ENCODE peak calls at places on chromosomes 2 and 18, in five cellular contexts. D is choroid plexus epithelial cell, O is astrocyte of the spinal cord, V is mammary epithelial cell, X is ascending aorta. Y is an unnamed sample.

GRCh38 chr2:38013158-38013752 is 62.7 kb downstream of the CYP1B1 start:
- DNase-seq in O (peak), D (peak), X (no peak), V (peak), Y (peak)

GRCh38 chr2:160406591-160407392 is 86.8 kb downstream of the RBMS1 start:
- DNase-seq in V (peak), X (peak), O (peak), D (peak), Y (peak)

GRCh38 chr2:96549967-96550786 is 13.6 kb downstream of the ARID5A start:
- DNase-seq in D (peak), V (no peak), X (peak), O (no peak), Y (peak)

GRCh38 chr2:86807462-86808275 is 17.0 kb upstream of the CD8A start:
- DNase-seq in D (peak), X (no peak), O (peak), V (peak), Y (peak)

GRCh38 chr18:77711096-77711495 is 461.4 kb downstream of the GALR1 start:
- DNase-seq in D (peak), V (no peak), X (no peak), O (no peak), Y (no peak)

GRCh38 chr2:139469985-139470384 is 689.8 kb upstream of the NXPH2 start:
- DNase-seq in D (no peak), O (no peak), X (no peak), V (no peak), Y (no peak)

GRCh38 chr18:56089607-56090258 is 501.7 kb upstream of the TCF4 start:
- DNase-seq in V (no peak), X (no peak), O (no peak), D (no peak), Y (no peak)

GRCh38 chr2:134027980-134028379 is 225.9 kb upstream of the MGAT5 start:
- DNase-seq in V (no peak), O (no peak), D (no peak), X (no peak), Y (peak)

GRCh38 chr2:156826342-156826933 is 390.3 kb downstream of the GPD2 start:
- DNase-seq in X (no peak), D (peak), V (peak), O (peak), Y (peak)

GRCh38 chr2:193556766-193557470 is 1362.2 kb upstream of the TMEFF2 start:
- DNase-seq in X (no peak), O (peak), D (peak), V (no peak), Y (peak)

GRCh38 chr2:238717084-238717483 is 130.8 kb upstream of the TWIST2 start:
- DNase-seq in O (no peak), V (no peak), X (no peak), D (no peak), Y (no peak)

GRCh38 chr2:238326801-238327365 is 6.6 kb downstream of the TRAF3IP1 start:
- DNase-seq in V (no peak), D (no peak), O (no peak), X (peak), Y (no peak)

GRCh38 chr2:60405266-60405665 is 148.2 kb downstream of the BCL11A start:
- DNase-seq in D (no peak), O (no peak), V (no peak), X (no peak), Y (no peak)

GRCh38 chr2:73640537-73640936 is 1.7 kb downstream of the NAT8 start:
- DNase-seq in V (no peak), D (peak), O (no peak), X (no peak), Y (peak)

DNA sequence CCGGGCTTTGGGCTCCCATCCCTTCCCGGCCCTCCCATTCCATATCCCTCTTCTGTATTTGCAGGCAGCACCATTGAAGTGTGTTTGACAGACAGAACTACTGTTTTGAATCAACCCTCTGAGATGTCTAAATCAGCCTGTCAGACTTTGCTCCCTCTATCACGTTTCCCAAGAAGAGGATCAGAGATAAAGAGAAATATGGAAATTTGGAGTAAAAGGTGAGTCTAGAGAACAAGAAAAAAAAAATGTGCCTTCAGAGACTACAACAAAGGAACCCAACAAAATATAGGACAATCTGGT is 133.4 kb upstream of the NCK2 start:
- DNase-seq in D (no peak), X (peak), V (no peak), O (no peak), Y (no peak)
- TF ChIP-seq CTCF in D (no peak), X (no peak), V (no peak), O (no peak), Y (no peak)

GRCh38 chr18:25957017-25957416 is 133.4 kb downstream of the SS18 start:
- DNase-seq in D (no peak), O (no peak), V (no peak), X (no peak), Y (no peak)
- H3K4me3 ChIP-seq in D (no peak), O (no peak), V (no peak), X (no peak), Y (no peak)

GRCh38 chr2:173752152-173752551 is 213.0 kb downstream of the SP3 start:
- DNase-seq in D (peak), X (no peak), V (no peak), O (no peak), Y (peak)
- TF ChIP-seq CTCF in D (peak), X (no peak), V (peak), O (peak), Y (peak)

GRCh38 chr2:226969412-226969811 is 133.6 kb downstream of the RHBDD1 start:
- DNase-seq in V (no peak), O (peak), X (no peak), D (no peak), Y (no peak)
- H3K4me3 ChIP-seq in V (no peak), O (no peak), X (peak), D (no peak), Y (no peak)

GRCh38 chr2:197675711-197676188 is 363 bp upstream of the RFTN2 start:
- DNase-seq in O (peak), D (peak), V (no peak), X (no peak), Y (no peak)
- TF ChIP-seq CTCF in O (no peak), D (no peak), V (no peak), X (no peak), Y (no peak)

DNA sequence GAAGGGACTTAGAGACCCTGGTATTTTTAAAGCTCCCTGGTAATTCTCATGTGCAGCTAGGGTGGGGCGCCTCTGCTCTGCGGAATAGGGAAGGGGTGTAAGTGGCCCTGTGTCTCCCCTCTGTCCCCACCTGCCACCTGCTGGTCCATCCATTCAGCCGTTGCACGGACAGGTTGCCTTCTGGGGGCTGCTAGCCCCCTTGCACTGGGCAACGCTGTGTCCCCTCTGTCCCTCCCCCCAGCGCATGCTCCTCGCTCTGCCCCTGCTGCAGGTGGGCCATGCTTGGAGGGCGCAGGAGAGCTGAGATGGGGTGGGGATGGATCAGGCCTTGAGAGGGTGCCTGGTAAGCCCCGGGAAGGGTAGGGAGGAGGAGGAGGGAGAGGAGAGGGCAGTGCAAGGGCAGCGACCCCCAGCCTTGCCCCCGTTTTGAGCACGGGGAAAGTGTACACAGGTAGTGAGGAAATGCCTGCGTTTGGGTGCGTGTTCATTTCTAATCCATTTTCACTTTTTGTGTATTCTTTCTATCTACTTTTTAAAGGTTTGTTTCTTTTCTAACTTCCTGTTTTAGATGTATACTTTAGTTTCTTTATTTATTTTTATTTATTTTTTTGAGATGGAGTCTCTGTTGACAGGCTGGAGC is 23.9 kb downstream of the RRM2 start:
- DNase-seq in V (no peak), X (no peak), D (no peak), O (no peak), Y (no peak)
- H3K4me3 ChIP-seq in V (no peak), X (no peak), D (no peak), O (no peak), Y (no peak)